ENCODE peak calls at places on chromosomes 16 and 17, in six cellular contexts. T, O, L, F, B and V are unnamed samples.

GRCh38 chr17:6514371-6514770 is 42.0 kb downstream of the PITPNM3 start:
- DNase-seq in T (no peak), O (no peak), L (no peak), F (no peak), B (no peak), V (no peak)

GRCh38 chr16:81680444-81681263 is 98.4 kb upstream of the PLCG2 start:
- DNase-seq in T (peak), O (no peak), L (no peak), F (no peak), B (peak), V (no peak)

GRCh38 chr17:72287586-72287985 is 166.8 kb downstream of the SOX9 start:
- DNase-seq in T (peak), O (no peak), L (no peak), F (no peak), B (peak), V (no peak)

GRCh38 chr17:3026856-3027751 is 36.3 kb downstream of the OR1D5 start:
- DNase-seq in T (no peak), O (no peak), L (peak), F (no peak), B (peak), V (no peak)

GRCh38 chr17:43832976-43833829 is at the start of gene MPP3:
- DNase-seq in T (peak), O (peak), L (peak), F (peak), B (peak), V (no peak)

GRCh38 chr17:65634533-65634932 is 73.1 kb upstream of the AXIN2 start:
- DNase-seq in T (no peak), O (no peak), L (no peak), F (no peak), B (no peak), V (no peak)

GRCh38 chr17:8149419-8150193 is 2.6 kb downstream of the PER1 start:
- DNase-seq in T (no peak), O (no peak), L (no peak), F (no peak), B (peak), V (no peak)

GRCh38 chr16:2019919-2020831 is 590 bp downstream of the NPW start:
- DNase-seq in T (no peak), O (no peak), L (peak), F (no peak), B (no peak), V (no peak)

GRCh38 chr17:5592382-5592781 is 8.1 kb upstream of the NLRP1 start:
- DNase-seq in T (no peak), O (no peak), L (no peak), F (no peak), B (no peak), V (no peak)

GRCh38 chr16:69779724-69780123 is 17.6 kb downstream of the WWP2 start:
- DNase-seq in T (no peak), O (no peak), L (no peak), F (no peak), B (no peak), V (no peak)
- H3K4me3 ChIP-seq in T (no peak), O (no peak), L (no peak), F (no peak), B (no peak), V (no peak)

GRCh38 chr16:24288516-24288915 is 32.4 kb downstream of the CACNG3 start:
- DNase-seq in T (no peak), O (no peak), L (no peak), F (no peak), B (no peak), V (no peak)
- H3K27ac ChIP-seq in T (no peak), O (no peak), L (no peak), F (no peak), B (no peak), V (no peak)

DNA sequence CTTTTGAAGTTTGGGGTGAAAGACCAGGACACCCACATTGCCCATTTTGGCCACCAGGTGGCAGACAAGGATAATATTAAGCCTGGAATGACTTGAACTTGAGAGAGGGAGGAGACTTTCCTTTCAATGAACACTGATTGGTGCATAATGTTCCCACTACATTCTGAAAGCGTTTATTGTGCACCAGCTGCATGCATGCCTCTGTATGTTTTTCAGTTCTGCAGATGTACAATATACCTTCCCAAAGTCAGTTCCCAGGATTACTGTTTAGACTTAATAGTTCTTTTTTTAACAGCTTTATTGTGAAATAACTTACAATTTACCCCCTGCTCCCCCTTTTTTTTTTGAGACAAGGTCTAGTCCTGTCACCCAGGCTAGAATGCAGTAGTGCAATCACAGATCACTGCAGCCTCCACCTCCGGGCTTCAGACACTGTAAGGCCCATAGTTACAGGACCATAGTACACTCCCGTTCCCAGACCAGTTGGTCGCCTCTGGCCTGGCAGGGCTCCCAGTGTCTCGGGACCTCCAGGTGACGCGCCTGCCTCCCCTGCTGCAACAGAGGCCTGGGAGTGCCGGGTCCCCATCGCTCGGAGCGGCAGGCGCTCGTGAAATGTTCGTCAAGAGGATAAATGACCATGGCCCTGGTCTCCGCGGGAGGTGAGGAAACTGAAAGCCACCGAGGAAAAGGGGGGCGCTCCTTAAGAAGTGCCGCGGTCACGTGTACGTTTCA is 12.2 kb downstream of the CES2 start:
- DNase-seq in T (peak), O (peak), L (peak), F (peak), B (peak), V (peak)
- H3K4me3 ChIP-seq in T (peak), O (peak), L (peak), F (peak), B (peak), V (peak)

GRCh38 chr17:47818002-47818695 is 3.4 kb downstream of the OSBPL7 start:
- DNase-seq in T (no peak), O (no peak), L (peak), F (no peak), B (no peak), V (no peak)

GRCh38 chr17:47821031-47821423 is 567 bp downstream of the OSBPL7 start:
- DNase-seq in T (no peak), O (no peak), L (no peak), F (no peak), B (no peak), V (no peak)

GRCh38 chr17:47819475-47819874 is 2.1 kb downstream of the OSBPL7 start:
- DNase-seq in T (no peak), O (no peak), L (no peak), F (no peak), B (peak), V (no peak)

GRCh38 chr17:47821424-47822379 is at the start of gene OSBPL7:
- DNase-seq in T (peak), O (peak), L (peak), F (peak), B (peak), V (peak)

DNA sequence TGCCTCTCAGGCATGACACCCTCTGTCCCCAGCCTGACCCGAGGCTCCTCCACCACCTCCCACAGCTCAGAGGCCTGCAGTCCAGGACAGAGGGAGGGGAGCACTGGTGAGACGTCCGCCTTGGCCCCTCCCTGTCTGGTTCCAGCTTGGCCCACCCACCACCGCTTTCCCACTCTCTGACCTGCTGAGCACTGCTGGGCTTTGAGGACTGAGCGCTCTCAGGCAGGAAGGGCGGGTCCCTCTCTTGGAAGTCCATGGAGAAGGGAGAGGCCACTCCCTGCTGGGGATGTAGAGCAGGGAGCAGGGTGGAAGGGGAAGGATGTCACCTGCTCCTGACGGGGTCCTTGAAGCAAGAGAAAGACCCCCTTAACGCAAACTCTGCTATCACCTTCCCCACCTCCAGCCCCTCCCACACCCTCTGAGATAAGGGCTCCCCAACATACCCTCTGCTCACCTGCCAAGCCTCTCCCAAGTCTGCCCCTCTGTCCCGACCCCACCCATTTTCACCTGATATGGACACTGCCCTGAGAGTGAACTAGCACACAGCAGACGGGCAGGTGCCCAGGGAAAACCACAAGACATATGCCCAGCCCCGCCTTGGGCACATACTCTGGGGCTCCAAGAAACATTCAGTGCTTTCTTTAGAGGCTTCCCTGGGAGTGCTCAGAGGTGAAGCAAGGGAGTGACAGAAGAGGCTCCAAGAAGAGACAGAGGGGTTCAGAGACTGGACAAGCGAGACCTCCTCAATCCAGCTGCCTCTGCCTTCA is 1.4 kb downstream of the OSBPL7 start:
- DNase-seq in T (peak), O (no peak), L (no peak), F (no peak), B (peak), V (no peak)
- H3K27ac ChIP-seq in T (no peak), O (no peak), L (no peak), F (no peak), B (peak), V (no peak)

GRCh38 chr17:14593956-14594355 is 293.1 kb downstream of the HS3ST3B1 start:
- DNase-seq in T (no peak), O (no peak), L (no peak), F (no peak), B (no peak), V (no peak)
- H3K4me3 ChIP-seq in T (no peak), O (no peak), L (no peak), F (no peak), B (no peak), V (no peak)

DNA sequence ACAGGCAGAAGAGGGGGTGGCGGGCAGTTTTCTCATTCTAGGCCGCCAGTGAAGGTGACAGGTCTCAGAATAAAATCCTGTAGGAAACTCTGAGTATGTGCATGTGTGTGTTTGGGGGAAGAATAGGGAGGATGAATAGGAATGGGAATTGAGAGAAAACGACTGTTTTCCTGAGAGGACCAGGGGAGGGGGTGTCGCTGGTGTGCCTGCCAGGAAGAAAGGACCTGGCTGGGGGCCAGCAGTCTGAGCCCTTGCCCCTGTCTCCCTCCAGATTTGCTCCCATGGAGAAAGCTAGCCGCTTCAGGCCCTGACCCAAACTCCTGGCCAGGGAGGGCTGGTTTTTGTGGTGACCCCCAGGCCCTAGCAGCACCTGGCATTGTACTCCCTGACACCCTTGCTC is 14.4 kb downstream of the C17orf50 start:
- DNase-seq in T (no peak), O (no peak), L (no peak), F (no peak), B (no peak), V (no peak)
- H3K27ac ChIP-seq in T (no peak), O (no peak), L (no peak), F (no peak), B (peak), V (no peak)

GRCh38 chr16:5398203-5398602 is 300.6 kb upstream of the EEF2KMT start:
- DNase-seq in T (no peak), O (no peak), L (no peak), F (no peak), B (no peak), V (no peak)
- H3K4me3 ChIP-seq in T (no peak), O (no peak), L (no peak), F (no peak), B (no peak), V (no peak)

GRCh38 chr16:89954462-89954861 is 5.9 kb downstream of the DEF8 start:
- DNase-seq in T (no peak), O (no peak), L (no peak), F (no peak), B (no peak), V (no peak)

GRCh38 chr16:89952049-89952448 is 3.5 kb downstream of the DEF8 start:
- DNase-seq in T (no peak), O (no peak), L (no peak), F (no peak), B (no peak), V (no peak)

GRCh38 chr16:89955001-89955685 is 6.6 kb downstream of the DEF8 start:
- DNase-seq in T (no peak), O (no peak), L (no peak), F (no peak), B (no peak), V (no peak)

GRCh38 chr16:89952551-89952950 is 4.0 kb downstream of the DEF8 start:
- DNase-seq in T (no peak), O (no peak), L (no peak), F (no peak), B (no peak), V (no peak)

GRCh38 chr16:89953671-89954406 is 5.3 kb downstream of the DEF8 start:
- DNase-seq in T (no peak), O (no peak), L (no peak), F (no peak), B (no peak), V (no peak)
- H3K27ac ChIP-seq in T (no peak), O (no peak), L (no peak), F (no peak), B (no peak), V (no peak)

GRCh38 chr16:50697421-50697715 is 4.0 kb downstream of the NOD2 start:
- DNase-seq in T (no peak), O (no peak), L (no peak), F (no peak), B (no peak), V (no peak)
- H3K4me3 ChIP-seq in T (no peak), O (peak), L (peak), F (no peak), B (peak), V (no peak)

DNA sequence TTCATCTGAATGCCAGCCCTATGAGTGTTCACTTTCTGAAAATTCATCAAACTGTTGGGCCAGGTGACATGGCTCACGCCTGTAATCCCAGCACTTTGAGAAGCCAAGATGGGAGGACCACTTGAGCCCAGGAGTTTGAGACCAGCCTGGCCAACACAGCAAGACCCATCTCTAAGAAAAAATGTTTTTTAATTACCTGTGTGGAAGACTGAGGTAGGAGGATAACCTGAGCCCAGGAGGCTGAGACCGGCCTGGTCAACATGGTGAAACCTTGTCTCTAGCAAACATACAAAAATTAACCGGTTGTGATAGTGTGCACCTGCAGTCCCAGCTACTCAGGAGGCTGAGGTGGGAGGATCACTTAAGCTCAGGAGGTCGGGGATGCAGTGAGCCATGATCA is 10.3 kb downstream of the MYH11 start:
- DNase-seq in T (no peak), O (no peak), L (no peak), F (no peak), B (no peak), V (no peak)
- H3K27ac ChIP-seq in T (no peak), O (no peak), L (no peak), F (no peak), B (no peak), V (no peak)